ENCODE peak calls at places on chromosomes 1 and 21, in ten cellular contexts. C is NCI-H2081; Z is heart right ventricle; K is esophagus squamous epithelium; J is hepatocyte; U is NCI-H1048; L is NCI-H1694; R is renal cortical epithelial cell; F is AG08395; N is stimulated activated CD4-positive, alpha-beta T cell treated with anti-CD3 and anti-CD28 coated beads, TNF-alpha, amount 100 ng/mL, for 1 hour. I is an unnamed sample.

GRCh38 chr1:107963601-107964396 is 1.2 kb downstream of the VAV3 start:
- DNase-seq in C (no peak), Z (peak; percentile 19), K (no peak), J (peak; percentile 28), U (no peak), L (no peak), R (peak; percentile 29), F (peak; percentile 15), N (no peak), I (no peak)

GRCh38 chr1:217528271-217528670 is 102.6 kb downstream of the GPATCH2 start:
- DNase-seq in C (no peak), Z (no peak), K (no peak), J (no peak), U (no peak), L (no peak), R (peak; percentile 16), F (peak; percentile 42), N (no peak), I (no peak)

GRCh38 chr21:21064353-21064752 is 66.1 kb downstream of the NCAM2 start:
- DNase-seq in C (no peak), Z (no peak), K (no peak), J (no peak), U (no peak), L (no peak), R (no peak), F (no peak), N (no peak), I (no peak)

GRCh38 chr1:168454211-168454815 is 89.5 kb downstream of the XCL2 start:
- DNase-seq in C (no peak), Z (no peak), K (no peak), J (no peak), U (no peak), L (no peak), R (peak; percentile 76), F (peak; percentile 74), N (no peak), I (no peak)

GRCh38 chr1:58815680-58816071 is 31.8 kb upstream of the JUN start:
- DNase-seq in C (no peak), Z (no peak), K (no peak), J (peak; percentile 72), U (no peak), L (no peak), R (peak; percentile 72), F (peak; percentile 13), N (no peak), I (no peak)

GRCh38 chr1:239125027-239125426 is 261.3 kb upstream of the CHRM3 start:
- DNase-seq in C (no peak), Z (no peak), K (no peak), J (no peak), U (no peak), L (no peak), R (no peak), F (no peak), N (no peak), I (no peak)

GRCh38 chr1:186574951-186575747 is 105.1 kb downstream of the PTGS2 start:
- DNase-seq in C (no peak), Z (no peak), K (no peak), J (no peak), U (no peak), L (no peak), R (peak; percentile 9), F (peak; percentile 8), N (no peak), I (no peak)

GRCh38 chr21:39568380-39568779 is 44.4 kb upstream of the B3GALT5 start:
- DNase-seq in C (no peak), Z (no peak), K (no peak), J (no peak), U (no peak), L (no peak), R (peak; percentile 25), F (no peak), N (no peak), I (no peak)

GRCh38 chr1:185559684-185560310 is 174.4 kb upstream of the HMCN1 start:
- DNase-seq in C (peak; percentile 15), Z (no peak), K (no peak), J (peak; percentile 66), U (no peak), L (no peak), R (peak; percentile 84), F (peak; percentile 60), N (no peak), I (peak; percentile 16)

GRCh38 chr1:84379128-84379527 is 19.2 kb upstream of the DNASE2B start:
- DNase-seq in C (no peak), Z (no peak), K (no peak), J (no peak), U (no peak), L (no peak), R (peak; percentile 96), F (peak; percentile 28), N (no peak), I (no peak)

GRCh38 chr1:76122260-76122659 is 47.7 kb downstream of the ST6GALNAC3 start:
- DNase-seq in C (no peak), Z (no peak), K (no peak), J (no peak), U (no peak), L (no peak), R (no peak), F (no peak), N (no peak), I (no peak)

I was measured in activated CD4-positive, CD25-positive, alpha-beta regulatory T cell treated with anti-CD3 and anti-CD28 coated beads, Interleukin-2, amount 50 U/mL, for 16 hours.